ENCODE peak calls at places on chromosomes 6 and 20, in nine cellular contexts. L, Q, K, Z, F, E, M, A and T are unnamed samples.

GRCh38 chr6:157514659-157515496 is 133.9 kb downstream of the ZDHHC14 start:
- DNase-seq in M (no peak), F (peak), Z (peak), E (peak), Q (no peak), A (no peak), L (no peak), K (no peak), T (no peak)

GRCh38 chr6:54465649-54466300 is 157.5 kb downstream of the TINAG start:
- DNase-seq in M (no peak), L (no peak), E (no peak), A (no peak), Q (no peak), F (no peak), Z (no peak), K (no peak), T (no peak)

GRCh38 chr6:91166271-91166670 is 579.4 kb upstream of the MAP3K7 start:
- DNase-seq in F (no peak), M (no peak), A (no peak), K (no peak), E (no peak), Q (no peak), L (no peak), Z (no peak), T (no peak)

GRCh38 chr6:104527761-104528415 is 331.8 kb downstream of the HACE1 start:
- DNase-seq in E (no peak), M (no peak), Z (peak), L (no peak), K (no peak), F (no peak), Q (peak), A (no peak), T (no peak)

GRCh38 chr6:44254201-44254956 is 2.9 kb downstream of the SLC35B2 start:
- DNase-seq in Q (no peak), F (no peak), Z (no peak), K (no peak), M (no peak), E (no peak), L (no peak), A (no peak), T (no peak)

GRCh38 chr20:58559368-58559729 is 44.1 kb upstream of the APCDD1L start:
- DNase-seq in A (no peak), Z (no peak), F (no peak), L (no peak), Q (no peak), E (no peak), M (no peak), K (no peak), T (no peak)

GRCh38 chr20:58328836-58329235 is 19.3 kb downstream of the RAB22A start:
- DNase-seq in M (no peak), K (no peak), Z (no peak), L (no peak), Q (no peak), A (no peak), F (no peak), E (no peak), T (no peak)

GRCh38 chr6:1390071-1390804 is 862 bp downstream of the FOXF2 start:
- DNase-seq in M (no peak), L (no peak), K (no peak), E (peak), Q (no peak), F (peak), A (no peak), Z (peak), T (no peak)

GRCh38 chr6:84762220-84762940 is 2.0 kb downstream of the TBX18 start:
- DNase-seq in M (no peak), L (no peak), K (no peak), A (no peak), E (no peak), Z (peak), F (peak), Q (no peak), T (no peak)

GRCh38 chr6:113185299-113185698 is 671.8 kb upstream of the MARCKS start:
- DNase-seq in K (no peak), A (no peak), Q (no peak), M (no peak), E (peak), F (no peak), L (no peak), Z (no peak), T (no peak)

GRCh38 chr6:24936641-24937317 is 1.0 kb upstream of the RIPOR2 start:
- DNase-seq in L (no peak), A (no peak), M (peak), F (no peak), Z (no peak), Q (no peak), E (peak), K (no peak), T (no peak)

GRCh38 chr6:150408842-150409241 is 40.0 kb downstream of the IYD start:
- DNase-seq in M (no peak), L (no peak), A (no peak), E (no peak), Q (peak), K (no peak), F (no peak), Z (no peak), T (no peak)

GRCh38 chr20:53578492-53579222 is 15.0 kb downstream of the ZNF217 start:
- DNase-seq in Q (peak), M (peak), L (peak), Z (peak), K (peak), F (peak), A (peak), E (peak), T (no peak)

GRCh38 chr6:46134216-46134615 is 4.4 kb downstream of the ENPP4 start:
- DNase-seq in Q (no peak), Z (no peak), L (no peak), A (no peak), K (no peak), E (no peak), F (no peak), M (no peak), T (no peak)

GRCh38 chr6:54846857-54847721 is 518 bp downstream of the FAM83B start:
- DNase-seq in Z (no peak), E (no peak), K (no peak), L (no peak), A (no peak), M (no peak), F (no peak), Q (peak), T (no peak)

GRCh38 chr6:117137711-117138110 is 127.6 kb upstream of the VGLL2 start:
- DNase-seq in K (no peak), M (no peak), L (peak), E (no peak), F (no peak), Z (no peak), Q (no peak), A (no peak), T (no peak)

GRCh38 chr20:32029561-32029960 is 19.3 kb downstream of the CCM2L start:
- DNase-seq in L (no peak), Q (no peak), A (no peak), M (no peak), K (no peak), F (no peak), Z (no peak), E (no peak), T (no peak)

GRCh38 chr6:158361961-158362634 is 49.8 kb downstream of the TULP4 start:
- DNase-seq in F (no peak), E (peak), Z (no peak), M (no peak), L (no peak), A (no peak), K (no peak), Q (no peak), T (no peak)

GRCh38 chr6:159008656-159009288 is 8.8 kb upstream of the RSPH3 start:
- DNase-seq in Z (peak), K (no peak), E (peak), A (no peak), F (peak), L (no peak), Q (no peak), M (no peak), T (no peak)

GRCh38 chr20:3677733-3678132 is 4.1 kb downstream of the ADAM33 start:
- DNase-seq in A (peak), F (no peak), Q (peak), Z (no peak), K (no peak), M (no peak), L (no peak), E (peak), T (no peak)

GRCh38 chr6:15512126-15512525 is 150.7 kb downstream of the DTNBP1 start:
- DNase-seq in K (no peak), E (no peak), Q (no peak), Z (peak), A (no peak), M (no peak), F (no peak), L (no peak), T (no peak)

GRCh38 chr6:29656798-29657197 is at the start of gene MOG:
- DNase-seq in F (no peak), Q (no peak), Z (no peak), L (no peak), E (no peak), M (no peak), A (no peak), K (no peak), T (no peak)

GRCh38 chr6:151025076-151025475 is 159.6 kb downstream of the MTHFD1L start:
- DNase-seq in F (no peak), L (no peak), E (no peak), Z (no peak), M (no peak), A (peak), K (no peak), Q (no peak), T (no peak)

GRCh38 chr20:14441201-14441600 is 103.8 kb upstream of the FLRT3 start:
- DNase-seq in Z (no peak), K (no peak), Q (no peak), A (no peak), E (peak), L (no peak), F (no peak), M (no peak), T (no peak)

GRCh38 chr6:163416640-163417253 is 2.2 kb downstream of the QKI start:
- DNase-seq in F (peak), K (no peak), M (peak), Q (peak), A (peak), Z (peak), E (peak), L (peak), T (no peak)

GRCh38 chr6:41427642-41428401 is 92.4 kb downstream of the NCR2 start:
- DNase-seq in A (peak), Q (peak), F (no peak), Z (peak), K (no peak), L (peak), M (peak), E (no peak), T (no peak)

GRCh38 chr20:13331536-13331935 is 110.5 kb downstream of the ISM1 start:
- DNase-seq in A (no peak), L (no peak), E (no peak), K (no peak), F (peak), Z (no peak), Q (no peak), M (no peak), T (no peak)

GRCh38 chr6:14713008-14713452 is 532.8 kb upstream of the JARID2 start:
- DNase-seq in Q (no peak), F (no peak), Z (peak), E (peak), A (peak), L (peak), K (no peak), M (no peak), T (no peak)

DNA sequence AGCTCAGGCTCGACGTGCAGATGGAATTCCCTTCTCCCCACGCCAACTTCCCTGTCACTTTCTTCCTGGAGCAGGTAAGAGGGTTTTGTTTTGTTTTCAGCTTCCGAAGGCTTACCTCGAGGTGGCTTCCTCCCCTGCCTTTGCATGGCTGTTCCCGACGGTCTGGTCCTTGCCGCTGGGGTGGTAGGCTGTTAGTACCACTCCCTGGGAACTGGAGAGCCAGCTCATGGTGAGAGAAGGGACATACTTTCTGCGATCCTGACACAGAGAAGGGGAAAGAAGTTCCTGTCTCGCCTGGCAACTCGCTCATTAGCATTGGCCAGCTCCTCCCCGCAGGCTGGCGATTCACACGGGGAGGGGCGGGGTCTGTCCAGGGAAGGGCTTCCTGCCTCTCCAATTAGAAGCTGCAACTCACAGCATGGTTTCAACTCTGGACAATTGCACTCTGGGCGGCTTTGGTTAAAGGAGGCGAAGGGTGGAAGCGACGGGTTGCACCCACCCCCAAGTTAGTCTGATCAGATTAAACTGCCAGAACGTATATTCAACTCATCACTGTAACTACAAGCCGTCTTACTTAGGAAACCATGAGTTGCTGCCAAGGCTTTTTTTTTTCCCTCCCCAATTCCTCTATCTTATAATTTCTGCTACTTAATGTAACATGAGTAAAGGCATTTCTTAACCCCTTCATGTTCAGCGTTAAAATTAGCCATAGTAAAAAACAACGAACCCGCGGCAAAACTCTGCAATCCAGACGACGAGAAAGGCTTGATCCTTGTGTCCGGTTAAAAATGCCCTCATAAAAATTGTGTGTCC is at the start of gene ARHGAP18:
- DNase-seq in L (peak), F (peak), Z (peak), M (peak), E (peak), Q (peak), K (peak), A (peak), T (peak)
- TF ChIP-seq POLR2A in L (peak), F (peak), Z (peak), M (peak), E (peak), Q (peak), K (peak), A (peak), T (peak)

GRCh38 chr6:10531513-10531912 is 10.4 kb downstream of the GCNT2 start:
- DNase-seq in L (no peak), F (no peak), E (no peak), Q (no peak), K (no peak), M (no peak), A (no peak), Z (no peak), T (no peak)
- TF ChIP-seq POLR2A in L (no peak), F (no peak), E (no peak), Q (no peak), K (no peak), M (no peak), A (no peak), Z (no peak), T (no peak)

DNA sequence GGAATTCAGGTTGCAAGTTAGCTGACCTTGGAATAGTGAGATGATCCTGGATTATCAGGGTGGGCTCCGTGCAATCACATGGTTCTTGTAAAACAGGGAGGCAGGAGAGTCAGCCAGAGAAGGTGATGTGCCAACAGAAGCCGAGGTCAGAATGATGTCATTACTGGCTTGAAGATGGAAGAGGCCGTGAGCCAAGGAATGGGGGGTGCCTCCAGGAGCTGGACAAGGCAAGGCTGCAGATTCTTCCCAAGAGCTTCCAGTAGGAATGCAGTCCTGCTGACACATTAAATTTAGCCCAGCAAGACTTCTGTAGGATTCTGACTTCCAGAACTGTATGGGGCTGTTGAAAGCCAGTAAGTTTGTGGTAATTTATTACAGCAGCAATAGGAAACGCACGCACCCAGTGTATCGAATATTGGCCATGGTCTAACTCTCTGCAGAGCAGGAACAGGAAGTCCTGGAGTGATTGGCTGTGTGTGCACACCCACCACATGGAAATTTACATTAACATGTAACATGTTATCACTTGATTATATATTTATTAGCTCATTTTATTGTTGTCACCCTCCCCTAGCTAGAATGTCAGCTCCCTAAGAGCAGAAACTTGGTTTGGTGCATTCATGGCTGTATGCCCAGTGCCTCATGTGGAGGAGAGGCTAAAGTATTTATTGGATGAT is 19.1 kb downstream of the SLC24A3 start:
- DNase-seq in M (no peak), Z (no peak), L (no peak), A (peak), F (no peak), K (no peak), Q (no peak), E (no peak), T (peak)
- TF ChIP-seq POLR2A in M (no peak), Z (no peak), L (no peak), A (no peak), F (no peak), K (no peak), Q (no peak), E (no peak), T (no peak)

DNA sequence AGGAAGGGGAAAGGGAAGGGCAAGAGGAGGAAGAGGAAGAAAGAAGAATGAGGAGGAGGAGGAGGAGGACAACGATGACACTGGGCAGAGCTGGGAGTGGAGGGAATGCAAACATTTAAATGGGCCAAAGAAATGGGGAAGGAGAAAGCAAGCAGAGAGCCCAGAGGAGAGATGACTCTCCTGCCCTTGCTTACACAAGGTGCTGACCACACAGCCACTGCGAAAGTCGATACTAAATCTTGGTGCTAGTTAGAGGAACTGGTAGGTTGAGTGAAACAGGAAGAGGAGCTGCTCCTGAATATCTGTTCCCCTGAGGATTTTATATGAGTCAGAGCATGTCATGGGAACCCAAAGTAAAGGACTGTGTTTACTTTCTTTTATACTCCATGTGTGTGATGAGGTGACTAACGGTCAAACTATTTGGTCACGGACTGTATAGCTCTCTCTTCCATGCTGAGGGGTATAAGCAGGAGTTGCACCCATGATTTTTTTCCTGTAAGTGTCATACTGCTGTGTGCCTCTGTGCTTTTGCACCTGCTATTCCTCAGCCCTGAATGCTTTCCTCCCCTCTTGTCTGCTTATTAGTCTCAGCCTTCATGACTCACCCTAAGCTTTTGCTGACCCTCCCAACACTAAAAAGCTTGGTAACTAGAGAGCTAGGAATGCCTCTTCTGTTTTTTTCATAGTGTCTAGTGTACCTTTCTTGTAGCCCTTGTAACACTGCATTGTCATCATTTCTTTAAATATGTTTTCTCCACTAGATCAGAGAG is 9.5 kb upstream of the PAQR8 start:
- DNase-seq in M (peak), K (no peak), E (peak), L (no peak), F (peak), A (no peak), Z (peak), Q (peak), T (no peak)
- TF ChIP-seq POLR2A in M (no peak), K (no peak), E (no peak), L (no peak), F (no peak), A (no peak), Z (no peak), Q (no peak), T (no peak)

GRCh38 chr6:35735452-35735851 is 1.4 kb upstream of the ARMC12 start:
- DNase-seq in E (no peak), Z (no peak), L (no peak), K (no peak), M (no peak), Q (peak), A (no peak), F (no peak), T (no peak)

GRCh38 chr6:35736293-35736894 is 438 bp upstream of the ARMC12 start:
- DNase-seq in K (no peak), F (peak), Q (peak), A (peak), L (peak), E (peak), M (peak), Z (peak), T (peak)

GRCh38 chr6:35739645-35740517 is 3.0 kb downstream of the ARMC12 start:
- DNase-seq in E (no peak), F (no peak), Q (no peak), K (no peak), M (no peak), L (no peak), Z (no peak), A (no peak), T (no peak)

GRCh38 chr6:35737413-35738211 is 780 bp downstream of the ARMC12 start:
- DNase-seq in Z (peak), A (no peak), E (peak), K (no peak), M (no peak), Q (no peak), L (no peak), F (peak), T (no peak)

DNA sequence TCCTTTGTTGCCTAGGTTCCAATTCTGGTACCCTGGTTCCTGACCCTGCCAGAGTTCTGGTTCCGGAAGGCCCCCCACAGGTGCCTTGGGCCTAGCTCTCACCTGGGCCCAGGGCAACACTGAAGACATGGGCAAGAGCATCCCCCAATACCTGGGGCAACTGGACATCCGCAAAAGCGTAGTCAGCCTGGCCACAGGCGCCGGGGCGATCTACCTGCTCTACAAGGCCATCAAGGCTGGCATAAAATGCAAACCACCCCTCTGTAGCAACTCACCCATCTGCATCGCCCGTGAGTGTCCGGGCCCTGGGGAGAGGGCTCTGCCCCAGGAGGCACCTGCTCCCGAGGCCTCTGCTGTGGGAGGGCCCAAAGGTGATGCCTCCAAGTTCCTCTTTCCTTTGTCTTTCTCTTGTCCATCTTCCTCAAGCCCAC is at the start of gene ARMC12:
- DNase-seq in K (no peak), A (no peak), F (no peak), Q (no peak), E (no peak), M (no peak), L (no peak), Z (no peak), T (no peak)
- TF ChIP-seq POLR2A in K (no peak), A (no peak), F (no peak), Q (no peak), E (no peak), M (no peak), L (no peak), Z (no peak), T (no peak)